ENCODE peak calls at places on chromosomes 13 and 19, in ten cellular contexts. E, O, L, X, N, Z, U, W, M and Y are unnamed samples.

GRCh38 chr13:49791214-49791752 is 1.2 kb downstream of the KPNA3 start:
- DNase-seq in E (peak), O (peak), L (peak), X (peak), N (no peak), Z (peak), U (peak), W (peak), M (no peak), Y (no peak)

GRCh38 chr19:41937976-41938375 is 9.7 kb upstream of the ERFL start:
- DNase-seq in E (no peak), O (no peak), L (no peak), X (no peak), N (no peak), Z (no peak), U (no peak), W (no peak), M (no peak), Y (no peak)

GRCh38 chr13:109481046-109481445 is 305.3 kb downstream of the IRS2 start:
- DNase-seq in E (no peak), O (peak), L (no peak), X (no peak), N (no peak), Z (no peak), U (no peak), W (no peak), M (no peak), Y (no peak)

GRCh38 chr19:18496167-18496979 is 25.5 kb downstream of the ELL start:
- DNase-seq in E (peak), O (peak), L (no peak), X (peak), N (peak), Z (peak), U (no peak), W (peak), M (no peak), Y (no peak)

GRCh38 chr13:44238011-44238421 is 135.6 kb upstream of the SERP2 start:
- DNase-seq in E (no peak), O (peak), L (no peak), X (no peak), N (no peak), Z (no peak), U (no peak), W (no peak), M (no peak), Y (no peak)

GRCh38 chr13:31204592-31204991 is 4.8 kb downstream of the B3GLCT start:
- DNase-seq in E (no peak), O (peak), L (no peak), X (no peak), N (no peak), Z (peak), U (no peak), W (peak), M (peak), Y (no peak)

GRCh38 chr19:4108767-4109625 is 14.9 kb downstream of the MAP2K2 start:
- DNase-seq in E (no peak), O (no peak), L (no peak), X (peak), N (peak), Z (no peak), U (no peak), W (no peak), M (no peak), Y (no peak)

GRCh38 chr19:33477781-33478180 is 43.8 kb downstream of the PEPD start:
- DNase-seq in E (no peak), O (peak), L (no peak), X (no peak), N (no peak), Z (no peak), U (no peak), W (no peak), M (no peak), Y (peak)

GRCh38 chr13:81929988-81930387 is 1589.1 kb upstream of the SPRY2 start:
- DNase-seq in E (no peak), O (no peak), L (no peak), X (no peak), N (no peak), Z (peak), U (no peak), W (peak), M (no peak), Y (no peak)
- TF ChIP-seq CTCF in E (no peak), O (no peak), L (no peak), X (no peak), N (no peak), Z (peak), U (no peak), W (no peak), M (no peak), Y (no peak)

GRCh38 chr19:44754743-44755066 is 6.2 kb downstream of the BCL3 start:
- DNase-seq in E (no peak), O (no peak), L (no peak), X (no peak), N (no peak), Z (no peak), U (no peak), W (no peak), M (no peak), Y (no peak)

GRCh38 chr19:44753932-44754742 is 5.6 kb downstream of the BCL3 start:
- DNase-seq in E (peak), O (peak), L (peak), X (peak), N (peak), Z (no peak), U (peak), W (peak), M (peak), Y (peak)

GRCh38 chr19:44756089-44756562 is 7.6 kb downstream of the BCL3 start:
- DNase-seq in E (no peak), O (no peak), L (no peak), X (no peak), N (no peak), Z (no peak), U (no peak), W (no peak), M (no peak), Y (no peak)

GRCh38 chr19:44753619-44753931 is 5.1 kb downstream of the BCL3 start:
- DNase-seq in E (no peak), O (no peak), L (no peak), X (no peak), N (no peak), Z (no peak), U (no peak), W (no peak), M (no peak), Y (no peak)

DNA sequence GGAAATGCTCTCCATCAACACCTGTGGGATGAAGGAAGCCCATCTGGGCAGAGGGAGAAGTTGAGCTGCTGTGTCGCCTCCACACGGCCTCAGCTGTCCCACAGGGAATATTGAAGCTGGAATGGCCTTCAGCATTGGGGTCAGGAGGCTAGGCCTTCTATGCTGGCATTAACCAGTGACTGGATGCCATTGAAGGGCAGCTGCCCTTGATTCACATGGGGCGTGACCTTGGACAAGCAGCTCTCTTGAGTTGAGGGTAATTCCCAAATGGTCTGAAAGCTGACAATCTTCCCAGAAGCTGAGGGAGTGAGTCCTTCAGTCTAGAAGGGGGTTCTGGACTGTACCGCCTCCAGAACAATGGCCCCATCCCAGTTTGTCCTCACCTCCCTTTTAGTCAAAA is 6.7 kb downstream of the BCL3 start:
- DNase-seq in E (no peak), O (no peak), L (no peak), X (no peak), N (no peak), Z (no peak), U (no peak), W (no peak), M (no peak), Y (no peak)
- H3K4me3 ChIP-seq in E (no peak), O (no peak), L (no peak), X (no peak), N (no peak), Z (no peak), U (no peak), W (peak), M (no peak), Y (no peak)

GRCh38 chr19:46109876-46110275 is 14.6 kb downstream of the IGFL3 start:
- DNase-seq in E (no peak), O (no peak), L (no peak), X (no peak), N (no peak), Z (no peak), U (no peak), W (no peak), M (no peak), Y (no peak)

GRCh38 chr19:46112527-46112926 is 12.0 kb downstream of the IGFL3 start:
- DNase-seq in E (no peak), O (no peak), L (no peak), X (no peak), N (no peak), Z (no peak), U (no peak), W (no peak), M (no peak), Y (no peak)

GRCh38 chr19:46111376-46111775 is 13.1 kb downstream of the IGFL3 start:
- DNase-seq in E (no peak), O (no peak), L (no peak), X (no peak), N (no peak), Z (no peak), U (no peak), W (no peak), M (no peak), Y (no peak)

GRCh38 chr19:46107371-46107770 is 17.1 kb downstream of the IGFL3 start:
- DNase-seq in E (no peak), O (peak), L (no peak), X (no peak), N (no peak), Z (no peak), U (no peak), W (no peak), M (no peak), Y (no peak)
- TF ChIP-seq POLR2A in E (no peak), O (no peak), L (no peak), X (no peak), N (no peak), Z (no peak), U (no peak), W (no peak), M (no peak), Y (no peak)

GRCh38 chr19:50708179-50708879 is 11.3 kb downstream of the SHANK1 start:
- DNase-seq in E (no peak), O (peak), L (no peak), X (no peak), N (no peak), Z (no peak), U (no peak), W (peak), M (no peak), Y (no peak)

GRCh38 chr19:50710612-50711011 is 9.0 kb downstream of the SHANK1 start:
- DNase-seq in E (no peak), O (no peak), L (no peak), X (no peak), N (no peak), Z (no peak), U (no peak), W (no peak), M (no peak), Y (no peak)

GRCh38 chr19:50711805-50712204 is 7.8 kb downstream of the SHANK1 start:
- DNase-seq in E (no peak), O (no peak), L (no peak), X (no peak), N (no peak), Z (no peak), U (no peak), W (no peak), M (no peak), Y (no peak)

GRCh38 chr19:50711196-50711595 is 8.4 kb downstream of the SHANK1 start:
- DNase-seq in E (no peak), O (no peak), L (no peak), X (no peak), N (no peak), Z (no peak), U (no peak), W (no peak), M (no peak), Y (no peak)

DNA sequence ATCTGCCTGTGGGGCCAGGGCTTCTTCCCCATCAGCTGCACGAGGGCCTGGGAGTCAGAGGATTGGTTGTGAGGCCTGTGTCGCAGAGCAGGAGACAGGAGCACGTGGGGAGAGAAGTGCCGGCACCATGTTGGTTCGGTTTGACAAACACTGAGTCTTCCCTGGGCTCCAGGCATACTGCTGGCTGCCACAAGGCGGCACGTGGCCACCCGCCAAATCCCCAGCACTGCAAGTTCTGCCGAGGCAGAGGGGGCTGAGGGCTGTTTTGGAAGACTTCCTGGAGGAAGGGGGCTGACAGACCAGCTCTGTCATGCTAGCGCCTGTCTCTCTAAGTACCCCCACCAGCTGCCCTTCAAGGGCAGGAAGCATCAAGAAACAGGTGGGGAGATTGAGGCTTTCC is 9.5 kb downstream of the SHANK1 start:
- DNase-seq in E (no peak), O (no peak), L (no peak), X (no peak), N (no peak), Z (no peak), U (no peak), W (peak), M (no peak), Y (no peak)
- TF ChIP-seq CTCF in E (no peak), O (peak), L (no peak), X (no peak), N (no peak), Z (no peak), U (no peak), W (no peak), M (peak), Y (no peak)

GRCh38 chr19:14677464-14677863 is 2.8 kb upstream of the ADGRE3 start:
- DNase-seq in E (no peak), O (no peak), L (no peak), X (no peak), N (no peak), Z (no peak), U (no peak), W (no peak), M (no peak), Y (no peak)

GRCh38 chr19:14674764-14675163 is at the start of gene ADGRE3:
- DNase-seq in E (no peak), O (no peak), L (no peak), X (no peak), N (no peak), Z (no peak), U (no peak), W (no peak), M (no peak), Y (no peak)

GRCh38 chr19:14678199-14678598 is 3.6 kb upstream of the ADGRE3 start:
- DNase-seq in E (no peak), O (no peak), L (no peak), X (no peak), N (no peak), Z (no peak), U (no peak), W (no peak), M (no peak), Y (no peak)

GRCh38 chr19:14673088-14673487 is 1.6 kb downstream of the ADGRE3 start:
- DNase-seq in E (no peak), O (no peak), L (no peak), X (no peak), N (no peak), Z (no peak), U (no peak), W (no peak), M (no peak), Y (no peak)

GRCh38 chr19:14676762-14677161 is 2.1 kb upstream of the ADGRE3 start:
- DNase-seq in E (no peak), O (no peak), L (no peak), X (no peak), N (no peak), Z (no peak), U (no peak), W (no peak), M (no peak), Y (no peak)
- H3K4me3 ChIP-seq in E (no peak), O (no peak), L (no peak), X (no peak), N (no peak), Z (no peak), U (no peak), W (no peak), M (no peak), Y (no peak)

GRCh38 chr19:1270168-1270853 is 1.2 kb downstream of the CIRBP start:
- DNase-seq in E (no peak), O (no peak), L (peak), X (no peak), N (no peak), Z (no peak), U (no peak), W (no peak), M (no peak), Y (peak)
- TF ChIP-seq POLR2A in E (no peak), O (no peak), L (no peak), X (no peak), N (no peak), Z (no peak), U (no peak), W (no peak), M (no peak), Y (no peak)